ENCODE peak calls at places on chromosomes 11 and 22, in seven cellular contexts. B is mammary epithelial cell, K is left lung, N is transverse colon, Y is tibial nerve, F is Peyer's patch, E is suprapubic skin. L is an unnamed sample.

GRCh38 chr11:74677131-74677530 is 54.1 kb downstream of the CHRDL2 start:
- DNase-seq in Y (no peak), B (no peak), F (no peak), E (no peak), N (no peak), K (peak), L (no peak)

GRCh38 chr11:122048401-122048800 is 67.6 kb downstream of the BLID start:
- DNase-seq in B (no peak), F (no peak), E (no peak), K (no peak), N (no peak), Y (no peak), L (no peak)

GRCh38 chr11:70746351-70746750 is 348.0 kb downstream of the CTTN start:
- DNase-seq in B (no peak), N (no peak), E (no peak), K (no peak), Y (no peak), F (no peak), L (no peak)

GRCh38 chr22:39946571-39947407 is 13.4 kb upstream of the TMA7B start:
- DNase-seq in B (peak), E (no peak), Y (no peak), F (no peak), K (no peak), N (no peak), L (no peak)

GRCh38 chr11:127862406-127862805 is 725.0 kb downstream of the ETS1 start:
- DNase-seq in N (no peak), F (no peak), K (no peak), E (no peak), Y (no peak), B (peak), L (no peak)

GRCh38 chr22:22403771-22404170 is 104.8 kb downstream of the ZNF280B start:
- DNase-seq in B (no peak), N (no peak), Y (no peak), K (no peak), E (no peak), F (no peak), L (no peak)

GRCh38 chr11:97895572-97895971 is 1125.2 kb upstream of the CNTN5 start:
- DNase-seq in K (no peak), F (no peak), E (no peak), N (no peak), Y (no peak), B (no peak), L (no peak)

GRCh38 chr11:47433157-47433556 is 6.9 kb upstream of the PSMC3 start:
- DNase-seq in K (no peak), N (no peak), E (no peak), F (no peak), B (no peak), Y (no peak), L (no peak)

GRCh38 chr22:31323578-31324550 is 22.3 kb downstream of the PATZ1 start:
- DNase-seq in K (no peak), Y (no peak), N (no peak), B (no peak), E (no peak), F (no peak), L (no peak)

GRCh38 chr22:43742551-43742950 is 69.6 kb downstream of the EFCAB6 start:
- DNase-seq in Y (no peak), K (no peak), E (no peak), B (no peak), F (no peak), N (no peak), L (no peak)

GRCh38 chr11:119147604-119148333 is 1.1 kb upstream of the ABCG4 start:
- DNase-seq in N (no peak), K (no peak), Y (no peak), F (no peak), B (no peak), E (no peak), L (no peak)

GRCh38 chr11:67303132-67303988 is at the start of gene SSH3:
- DNase-seq in F (peak), N (peak), E (peak), K (peak), B (peak), Y (peak), L (peak)

GRCh38 chr11:60786811-60787567 is 1.9 kb downstream of the MS4A10 start:
- DNase-seq in B (no peak), E (peak), F (peak), Y (peak), K (no peak), N (peak), L (no peak)

GRCh38 chr11:64837887-64838351 is 6.5 kb downstream of the CDC42BPG start:
- DNase-seq in N (no peak), E (peak), F (no peak), K (no peak), Y (no peak), B (no peak), L (no peak)

GRCh38 chr11:111936045-111936400 is 1.1 kb upstream of the DIXDC1 start:
- DNase-seq in N (no peak), B (no peak), Y (no peak), K (no peak), F (no peak), E (no peak), L (no peak)

GRCh38 chr11:15972838-15973237 is 383.5 kb downstream of the SOX6 start:
- DNase-seq in E (no peak), B (no peak), Y (no peak), N (no peak), F (no peak), K (no peak), L (no peak)

GRCh38 chr22:22616636-22617035 is 27.8 kb upstream of the GGTLC2 start:
- DNase-seq in Y (no peak), B (peak), E (no peak), K (no peak), F (no peak), N (no peak), L (no peak)

GRCh38 chr22:45136594-45136993 is 27.1 kb upstream of the NUP50 start:
- DNase-seq in Y (no peak), K (no peak), B (no peak), F (no peak), E (no peak), N (no peak), L (no peak)

GRCh38 chr11:118152020-118152551 is 537 bp downstream of the SCN4B start:
- DNase-seq in K (no peak), F (no peak), B (no peak), N (no peak), E (no peak), Y (no peak), L (no peak)

GRCh38 chr11:101566626-101567025 is 17.2 kb downstream of the TRPC6 start:
- DNase-seq in B (no peak), K (no peak), F (no peak), Y (no peak), N (no peak), E (no peak), L (no peak)

GRCh38 chr22:39535302-39535805 is 2.8 kb upstream of the RPS19BP1 start:
- DNase-seq in E (no peak), Y (no peak), N (no peak), B (no peak), F (no peak), K (no peak), L (no peak)

GRCh38 chr22:21589415-21589814 is 21.9 kb downstream of the UBE2L3 start:
- DNase-seq in F (no peak), E (no peak), B (no peak), K (no peak), Y (no peak), N (no peak), L (no peak)

GRCh38 chr11:127943763-127944162 is 643.6 kb downstream of the ETS1 start:
- DNase-seq in N (no peak), B (peak), K (no peak), F (no peak), Y (no peak), E (no peak), L (no peak)

GRCh38 chr11:83852775-83853442 is 566.7 kb upstream of the CCDC90B start:
- DNase-seq in K (no peak), B (no peak), E (no peak), F (no peak), N (no peak), Y (no peak), L (no peak)

GRCh38 chr22:42881982-42882656 is 25.0 kb upstream of the ARFGAP3 start:
- DNase-seq in F (peak), N (peak), B (no peak), K (no peak), E (no peak), Y (no peak), L (no peak)

GRCh38 chr22:50696251-50696798 is 23.7 kb downstream of the SHANK3 start:
- DNase-seq in K (peak), Y (no peak), E (no peak), N (no peak), B (peak), F (no peak), L (no peak)

GRCh38 chr22:50695421-50696250 is 23.0 kb downstream of the SHANK3 start:
- DNase-seq in N (no peak), F (no peak), E (peak), B (no peak), Y (no peak), K (peak), L (no peak)

GRCh38 chr22:50693462-50693861 is 20.8 kb downstream of the SHANK3 start:
- DNase-seq in E (no peak), Y (no peak), K (no peak), N (no peak), F (no peak), B (no peak), L (no peak)

GRCh38 chr22:50694766-50695420 is 22.3 kb downstream of the SHANK3 start:
- DNase-seq in E (peak), F (peak), K (peak), B (no peak), Y (no peak), N (no peak), L (no peak)

DNA sequence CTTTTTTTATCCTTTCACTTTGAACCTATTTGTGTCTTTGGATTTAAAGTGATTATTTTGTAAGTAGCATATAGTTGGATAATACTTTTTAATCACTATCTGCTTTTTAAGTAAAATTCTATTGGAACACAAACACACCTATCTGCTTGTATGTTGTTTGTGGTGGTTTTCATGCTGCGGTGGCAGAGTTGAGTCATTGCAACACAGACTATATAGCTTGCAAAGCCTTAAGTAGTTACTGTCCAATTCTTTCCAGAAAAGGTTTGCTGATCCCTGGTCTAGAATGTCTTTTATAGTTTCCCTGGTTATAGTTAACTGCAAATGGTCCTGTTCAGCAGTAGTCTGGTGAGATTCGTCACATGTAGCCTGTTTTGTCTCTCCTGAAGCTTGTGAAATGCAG is 21.5 kb downstream of the SHANK3 start:
- DNase-seq in F (peak), E (no peak), B (no peak), Y (no peak), K (no peak), N (no peak), L (no peak)
- TF ChIP-seq CTCF in F (no peak), E (no peak), B (no peak), Y (no peak), K (no peak), N (no peak), L (no peak)

GRCh38 chr11:20451568-20451967 is 64.1 kb downstream of the PRMT3 start:
- DNase-seq in B (peak), K (no peak), F (no peak), E (no peak), N (no peak), Y (no peak), L (no peak)

GRCh38 chr11:20450829-20451228 is 63.3 kb downstream of the PRMT3 start:
- DNase-seq in Y (no peak), E (no peak), B (no peak), K (no peak), F (no peak), N (no peak), L (no peak)

GRCh38 chr11:20452585-20452984 is 65.1 kb downstream of the PRMT3 start:
- DNase-seq in K (no peak), B (no peak), Y (no peak), E (no peak), N (no peak), F (no peak), L (no peak)

GRCh38 chr11:20457001-20457768 is 69.7 kb downstream of the PRMT3 start:
- DNase-seq in Y (no peak), K (no peak), B (no peak), E (no peak), N (no peak), F (no peak), L (no peak)

DNA sequence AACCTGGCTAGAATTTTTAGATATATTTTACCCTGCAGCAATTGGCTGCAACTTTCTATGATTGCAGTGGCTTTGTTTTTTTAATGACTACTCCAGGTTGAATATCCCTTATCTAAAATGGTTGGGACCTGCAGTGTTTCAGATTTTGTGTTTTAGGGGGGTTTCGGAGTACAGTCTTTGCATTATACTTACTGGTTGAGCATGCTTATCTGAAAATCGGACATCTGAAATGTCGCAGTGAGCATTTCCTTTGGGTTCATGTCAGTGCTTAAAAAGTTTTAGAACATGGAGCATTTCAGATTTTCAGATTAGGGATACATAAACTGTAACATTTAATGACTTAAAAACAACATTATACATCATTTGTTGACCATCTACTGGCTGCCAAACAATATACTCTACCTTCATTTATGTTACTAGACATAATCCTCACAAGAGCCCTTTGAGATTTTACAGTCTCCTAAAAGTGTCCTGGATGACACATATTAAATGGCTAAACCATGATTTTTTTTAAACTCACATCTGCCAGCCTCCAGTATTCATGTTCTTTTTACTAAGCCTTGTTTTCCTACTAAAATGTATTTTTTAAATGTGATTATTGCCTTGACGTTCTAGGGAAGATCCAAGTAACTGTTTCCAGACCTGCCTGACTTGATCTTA is 66.3 kb downstream of the PRMT3 start:
- DNase-seq in F (no peak), B (no peak), E (no peak), K (no peak), N (no peak), Y (no peak), L (no peak)
- TF ChIP-seq CTCF in F (no peak), B (no peak), E (no peak), K (no peak), N (no peak), Y (no peak), L (no peak)

GRCh38 chr11:109644158-109644557 is 222.2 kb downstream of the C11orf87 start:
- DNase-seq in B (no peak), F (no peak), N (no peak), Y (no peak), K (no peak), E (no peak), L (no peak)

DNA sequence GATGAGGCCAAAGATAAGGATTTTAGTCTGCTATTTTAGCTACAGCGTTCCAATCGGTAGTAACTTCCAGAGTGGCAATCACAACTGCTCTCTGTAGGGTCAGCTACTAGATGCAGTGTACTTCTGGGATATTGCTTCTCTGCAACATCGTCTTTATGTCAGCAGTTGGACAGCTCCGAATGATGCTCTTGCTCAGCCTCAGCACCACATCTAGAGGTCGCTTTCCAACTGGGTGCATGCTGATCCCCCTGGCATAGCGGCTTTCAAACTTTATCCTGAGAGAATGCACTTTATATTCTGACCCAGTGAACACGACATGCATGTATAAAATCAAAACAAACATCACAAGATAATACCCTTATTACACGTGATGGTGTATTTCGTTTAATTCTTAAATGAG is 219.6 kb downstream of the C11orf87 start:
- DNase-seq in F (no peak), K (no peak), Y (no peak), B (peak), E (no peak), N (no peak), L (no peak)
- TF ChIP-seq CTCF in F (no peak), K (no peak), Y (no peak), B (peak), E (no peak), N (no peak), L (no peak)

GRCh38 chr22:19496324-19496630 is 16.6 kb downstream of the CDC45 start:
- DNase-seq in Y (no peak), N (no peak), B (no peak), E (no peak), K (no peak), F (no peak), L (no peak)
- TF ChIP-seq CTCF in Y (no peak), N (no peak), B (no peak), E (no peak), K (no peak), F (no peak), L (no peak)

DNA sequence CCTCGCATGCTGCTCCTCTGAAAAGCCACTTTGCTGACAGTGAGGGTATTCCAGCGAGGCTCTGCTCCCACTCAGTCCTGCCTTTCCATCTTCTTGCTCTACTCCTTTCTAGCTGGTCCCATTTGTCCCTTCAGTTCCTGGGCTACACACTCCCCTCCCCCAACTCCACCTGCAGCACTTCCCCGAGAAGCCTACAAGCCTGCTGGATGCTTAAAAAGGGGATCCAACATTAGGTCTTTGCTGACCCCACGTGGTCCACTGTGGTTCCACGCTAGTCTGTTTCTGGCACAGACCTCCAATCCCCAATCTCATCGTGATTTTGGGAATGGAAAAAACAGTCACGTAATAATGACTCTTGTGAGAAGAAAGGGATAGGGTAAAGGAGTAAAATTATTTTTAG is 121.6 kb upstream of the SNX19 start:
- DNase-seq in B (no peak), F (no peak), E (no peak), N (no peak), Y (no peak), K (no peak), L (no peak)
- TF ChIP-seq CTCF in B (no peak), F (no peak), E (no peak), N (no peak), Y (no peak), K (no peak), L (no peak)

GRCh38 chr11:57619331-57619730 is 21.8 kb downstream of the SERPING1 start:
- DNase-seq in B (no peak), Y (no peak), F (no peak), E (no peak), N (no peak), K (no peak), L (no peak)
- TF ChIP-seq CTCF in B (peak), Y (no peak), F (no peak), E (no peak), N (no peak), K (no peak), L (no peak)

DNA sequence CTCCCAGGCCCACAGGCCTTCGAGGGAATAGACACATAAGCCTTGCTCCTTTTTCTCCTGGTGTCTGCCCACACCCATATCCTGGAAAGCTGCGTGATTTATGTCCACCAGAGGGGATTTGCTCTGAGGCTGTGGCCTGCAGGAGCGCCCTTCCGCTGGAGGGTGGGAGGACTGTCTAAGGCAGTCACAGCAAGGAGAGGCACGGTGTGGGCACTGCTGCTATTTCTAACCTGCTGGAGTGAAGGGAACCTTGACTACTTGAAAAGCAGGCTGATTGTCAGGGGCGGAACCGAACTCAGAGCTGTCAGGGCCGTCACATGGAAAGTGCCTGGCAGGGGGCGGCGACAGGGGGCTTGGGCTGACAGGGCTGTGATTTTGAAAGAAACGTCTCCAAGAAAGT is 3.7 kb downstream of the UPB1 start:
- DNase-seq in K (no peak), N (no peak), F (no peak), Y (no peak), B (no peak), E (no peak), L (no peak)
- TF ChIP-seq CTCF in K (no peak), N (no peak), F (no peak), Y (no peak), B (no peak), E (no peak), L (no peak)

GRCh38 chr11:34869425-34869824 is 46.8 kb downstream of the APIP start:
- DNase-seq in Y (no peak), N (no peak), K (no peak), F (no peak), B (no peak), E (no peak), L (no peak)
- TF ChIP-seq CTCF in Y (no peak), N (no peak), K (no peak), F (no peak), B (peak), E (no peak), L (no peak)

L was measured in activated B cell treated with CpG ODN at 0.5 μM for 24 hours.